ENCODE peak calls at places on chromosome 15, in ten cellular contexts. E is stimulated activated CD4-positive, alpha-beta T cell treated with anti-CD3 and anti-CD28 coated beads, Interleukin-12 subunit alpha, Interleukin-12 subunit beta, amount 100 ng/mL, for 24 hours; L is substantia nigra; K is NCI-H460; X is activated T-helper 9 cell treated with anti-CD3 and anti-CD28 coated beads, Interleukin-2, amount 50 U/mL, for 16 hours; U is HEK293T; H is posterior cingulate gyrus; Y is A549; W is AG08396; N is activated naive CD4-positive, alpha-beta T cell. I is an unnamed sample.

GRCh38 chr15:49235446-49236207 is 65.6 kb downstream of the GALK2 start:
- DNase-seq in E (no peak), L (peak), K (peak), X (no peak), U (peak), H (peak), Y (peak), W (peak), N (no peak), I (peak)

GRCh38 chr15:23602124-23602523 is 36.6 kb downstream of the MKRN3 start:
- DNase-seq in E (no peak), L (no peak), K (no peak), X (no peak), U (no peak), H (no peak), Y (no peak), W (no peak), N (no peak), I (no peak)

GRCh38 chr15:78131295-78132021 is at the start of gene CIB2:
- DNase-seq in E (peak), L (peak), K (peak), X (peak), U (peak), H (peak), Y (peak), W (peak), N (peak), I (peak)

GRCh38 chr15:47504624-47505256 is 212.6 kb upstream of the SEMA6D start:
- DNase-seq in E (no peak), L (peak), K (no peak), X (no peak), U (no peak), H (no peak), Y (no peak), W (no peak), N (no peak), I (no peak)

GRCh38 chr15:85500729-85501128 is 120.3 kb downstream of the AKAP13 start:
- DNase-seq in E (no peak), L (no peak), K (no peak), X (no peak), U (no peak), H (no peak), Y (no peak), W (no peak), N (no peak), I (no peak)

GRCh38 chr15:70051948-70052633 is 45.6 kb downstream of the TLE3 start:
- DNase-seq in E (no peak), L (no peak), K (no peak), X (no peak), U (no peak), H (no peak), Y (no peak), W (no peak), N (no peak), I (no peak)

GRCh38 chr15:71761649-71762048 is 48.7 kb upstream of the NR2E3 start:
- DNase-seq in E (no peak), L (no peak), K (no peak), X (no peak), U (no peak), H (no peak), Y (peak), W (peak), N (no peak), I (no peak)

GRCh38 chr15:51499379-51499976 is 123.1 kb downstream of the DMXL2 start:
- DNase-seq in E (no peak), L (no peak), K (peak), X (no peak), U (peak), H (no peak), Y (peak), W (peak), N (no peak), I (no peak)

GRCh38 chr15:88848203-88848602 is 45.0 kb downstream of the ACAN start:
- DNase-seq in E (no peak), L (no peak), K (no peak), X (no peak), U (no peak), H (no peak), Y (no peak), W (no peak), N (no peak), I (no peak)

GRCh38 chr15:67172172-67172571 is 82.3 kb downstream of the AAGAB start:
- DNase-seq in E (no peak), L (no peak), K (no peak), X (no peak), U (no peak), H (no peak), Y (no peak), W (no peak), N (no peak), I (no peak)

GRCh38 chr15:100083572-100083971 is 258.2 kb downstream of the ADAMTS17 start:
- DNase-seq in E (no peak), L (no peak), K (no peak), X (no peak), U (no peak), H (no peak), Y (no peak), W (no peak), N (no peak), I (peak)

GRCh38 chr15:28932361-28932760 is 46.6 kb downstream of the APBA2 start:
- DNase-seq in E (no peak), L (no peak), K (no peak), X (no peak), U (no peak), H (no peak), Y (no peak), W (no peak), N (no peak), I (no peak)

GRCh38 chr15:43509002-43509922 is 8.1 kb upstream of the MAP1A start:
- DNase-seq in E (no peak), L (no peak), K (no peak), X (no peak), U (no peak), H (no peak), Y (no peak), W (no peak), N (no peak), I (peak)

GRCh38 chr15:60961541-60961940 is 267.6 kb downstream of the RORA start:
- DNase-seq in E (no peak), L (no peak), K (no peak), X (no peak), U (no peak), H (no peak), Y (no peak), W (no peak), N (no peak), I (no peak)

GRCh38 chr15:32105258-32106248 is 75.2 kb downstream of the CHRNA7 start:
- DNase-seq in E (no peak), L (no peak), K (no peak), X (no peak), U (no peak), H (no peak), Y (no peak), W (no peak), N (no peak), I (peak)

GRCh38 chr15:39084683-39085530 is 496.0 kb upstream of the THBS1 start:
- DNase-seq in E (no peak), L (no peak), K (no peak), X (no peak), U (no peak), H (peak), Y (peak), W (peak), N (no peak), I (no peak)

I was measured in heart right ventricle.